ENCODE peak calls at places on chromosomes 12 and 14, in five cellular contexts. X is SK-N-SH, S is HepG2, E is GM12892, P is GM12878. O is an unnamed sample.

GRCh38 chr14:72783741-72784140 is 110.2 kb downstream of the DPF3 start:
- DNase-seq in X (no peak), P (no peak), E (no peak), S (no peak), O (no peak)

GRCh38 chr12:132084681-132085635 is 59.2 kb downstream of the DDX51 start:
- DNase-seq in P (no peak), X (peak), E (peak), S (peak), O (no peak)

GRCh38 chr14:73502017-73502619 is 11.4 kb downstream of the RIOX1 start:
- DNase-seq in S (no peak), X (no peak), E (no peak), P (no peak), O (no peak)

GRCh38 chr12:67433393-67434175 is 164.4 kb downstream of the CAND1 start:
- DNase-seq in X (no peak), E (no peak), P (no peak), S (no peak), O (no peak)

GRCh38 chr12:100574262-100575074 is 984 bp downstream of the GAS2L3 start:
- DNase-seq in S (no peak), X (peak), P (no peak), E (no peak), O (no peak)

GRCh38 chr12:74906224-74906623 is 303.4 kb downstream of the KCNC2 start:
- DNase-seq in S (peak), P (no peak), X (no peak), E (no peak), O (no peak)

GRCh38 chr12:76878045-76878898 is 547 bp downstream of the CSRP2 start:
- DNase-seq in S (peak), E (peak), P (no peak), X (peak), O (peak)

GRCh38 chr14:33709286-33709685 is 241.6 kb downstream of the EGLN3 start:
- DNase-seq in P (no peak), X (no peak), E (no peak), S (no peak), O (no peak)

GRCh38 chr14:48304729-48305128 is 629.3 kb upstream of the MDGA2 start:
- DNase-seq in X (no peak), P (no peak), E (no peak), S (no peak), O (no peak)

GRCh38 chr12:129190827-129191226 is 337.5 kb downstream of the GLT1D1 start:
- DNase-seq in X (no peak), P (no peak), E (no peak), S (no peak), O (no peak)

GRCh38 chr14:104339829-104340228 is 201.4 kb downstream of the KIF26A start:
- DNase-seq in E (no peak), S (no peak), X (no peak), P (no peak), O (no peak)

GRCh38 chr14:26873556-26873955 is 275.7 kb upstream of the NOVA1 start:
- DNase-seq in X (no peak), S (no peak), P (no peak), E (no peak), O (no peak)

GRCh38 chr12:86914716-86915115 is 658.5 kb upstream of the MGAT4C start:
- DNase-seq in E (no peak), P (no peak), X (peak), S (peak), O (peak)

GRCh38 chr12:24278832-24279231 is 329.4 kb upstream of the SOX5 start:
- DNase-seq in P (no peak), E (no peak), S (no peak), X (no peak), O (no peak)

GRCh38 chr14:81268016-81268416 is 47.3 kb upstream of the GTF2A1 start:
- DNase-seq in E (no peak), S (peak), P (no peak), X (no peak), O (no peak)

GRCh38 chr12:40946612-40947194 is 241.4 kb upstream of the PDZRN4 start:
- DNase-seq in X (peak), P (no peak), E (no peak), S (peak), O (no peak)

GRCh38 chr12:12230275-12230674 is 36.6 kb downstream of the LRP6 start:
- DNase-seq in E (no peak), P (no peak), X (no peak), S (no peak), O (no peak)

GRCh38 chr12:89756638-89757321 is 48.1 kb upstream of the ATP2B1 start:
- DNase-seq in S (peak), X (no peak), E (peak), P (peak), O (peak)

GRCh38 chr14:34944744-34945143 is 38.0 kb upstream of the SRP54 start:
- DNase-seq in E (no peak), X (no peak), P (no peak), S (no peak), O (no peak)

GRCh38 chr12:102728506-102729242 is 188.4 kb downstream of the PAH start:
- DNase-seq in X (no peak), P (peak), E (no peak), S (no peak), O (no peak)

GRCh38 chr12:38053655-38054464 is 262.7 kb upstream of the ALG10B start:
- DNase-seq in E (no peak), P (no peak), S (peak), X (peak), O (no peak)

GRCh38 chr12:39403376-39403775 is 39.5 kb downstream of the KIF21A start:
- DNase-seq in X (no peak), E (no peak), P (no peak), S (no peak), O (no peak)

GRCh38 chr14:69004731-69005431 is 25.8 kb upstream of the ACTN1 start:
- DNase-seq in S (no peak), P (no peak), X (no peak), E (no peak), O (no peak)

GRCh38 chr12:92989715-92990484 is 60.8 kb upstream of the EEA1 start:
- DNase-seq in X (no peak), P (no peak), S (peak), E (no peak), O (no peak)

GRCh38 chr12:15118946-15119345 is 102.3 kb downstream of the RERG start:
- DNase-seq in S (no peak), X (no peak), E (no peak), P (no peak), O (no peak)

GRCh38 chr12:95848575-95849388 is 10.0 kb upstream of the SNRPF start:
- DNase-seq in E (no peak), P (no peak), X (peak), S (peak), O (no peak)

GRCh38 chr12:57864382-57864781 is 17.9 kb upstream of the CTDSP2 start:
- DNase-seq in S (no peak), X (peak), P (no peak), E (no peak), O (no peak)

GRCh38 chr14:64196668-64197411 is 97.3 kb downstream of the ESR2 start:
- DNase-seq in X (peak), P (no peak), E (no peak), S (no peak), O (no peak)

GRCh38 chr14:49623941-49624806 is 3.6 kb downstream of the MGAT2 start:
- DNase-seq in E (no peak), X (no peak), P (no peak), S (no peak), O (no peak)

GRCh38 chr14:65222434-65222833 is 120.1 kb upstream of the MAX start:
- DNase-seq in P (no peak), E (peak), S (no peak), X (peak), O (peak)

GRCh38 chr12:3445127-3445978 is 45.6 kb upstream of the PRMT8 start:
- DNase-seq in S (no peak), X (no peak), E (no peak), P (no peak), O (no peak)

GRCh38 chr12:104966677-104967076 is 8.6 kb upstream of the SLC41A2 start:
- DNase-seq in P (peak), E (peak), X (no peak), S (no peak), O (no peak)

GRCh38 chr12:80551897-80552296 is 107.9 kb downstream of the PTPRQ start:
- DNase-seq in X (no peak), S (no peak), E (no peak), P (no peak), O (no peak)

GRCh38 chr12:108838194-108839010 is 19.0 kb downstream of the SSH1 start:
- DNase-seq in X (peak), S (peak), P (peak), E (peak), O (peak)

GRCh38 chr14:35826218-35826951 is at the start of gene BRMS1L:
- DNase-seq in S (peak), X (peak), P (peak), E (peak), O (peak)

DNA sequence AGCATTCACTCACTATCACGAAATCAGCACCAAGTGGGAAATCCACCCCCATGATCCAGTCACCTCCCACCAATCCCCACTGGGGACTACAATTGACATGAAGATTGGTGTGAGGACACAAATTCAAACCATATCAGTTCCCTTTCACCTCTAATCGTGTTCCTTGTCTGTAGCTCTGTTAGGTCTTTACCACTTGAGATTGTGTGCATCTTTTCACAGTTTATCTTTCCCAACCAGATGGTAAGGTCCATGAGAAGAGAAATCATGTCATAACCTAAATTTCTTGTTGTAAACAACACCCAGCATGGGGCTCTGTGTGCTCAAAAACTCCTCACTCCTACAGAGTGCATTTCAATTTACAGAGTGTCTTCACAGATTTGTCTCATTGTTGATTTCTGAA is 27.1 kb upstream of the PCED1B start:
- DNase-seq in E (no peak), X (no peak), P (no peak), S (no peak), O (no peak)
- TF ChIP-seq TAF1 in E (no peak), X (no peak), P (no peak), S (no peak), O (no peak)

GRCh38 chr12:64780220-64780530 is 21.0 kb upstream of the GNS start:
- DNase-seq in S (no peak), P (no peak), X (no peak), E (no peak), O (no peak)
- TF ChIP-seq TAF1 in S (no peak), P (no peak), X (no peak), E (no peak), O (no peak)

GRCh38 chr12:69284131-69284530 is 44.8 kb downstream of the CPSF6 start:
- DNase-seq in X (peak), P (no peak), E (no peak), S (peak), O (peak)
- TF ChIP-seq TAF1 in X (no peak), P (no peak), E (no peak), S (no peak), O (no peak)

GRCh38 chr12:124391340-124392261 is 96.7 kb downstream of the RFLNA start:
- DNase-seq in E (peak), X (no peak), P (peak), S (no peak), O (peak)
- TF ChIP-seq TAF1 in E (no peak), X (no peak), P (no peak), S (no peak), O (no peak)

DNA sequence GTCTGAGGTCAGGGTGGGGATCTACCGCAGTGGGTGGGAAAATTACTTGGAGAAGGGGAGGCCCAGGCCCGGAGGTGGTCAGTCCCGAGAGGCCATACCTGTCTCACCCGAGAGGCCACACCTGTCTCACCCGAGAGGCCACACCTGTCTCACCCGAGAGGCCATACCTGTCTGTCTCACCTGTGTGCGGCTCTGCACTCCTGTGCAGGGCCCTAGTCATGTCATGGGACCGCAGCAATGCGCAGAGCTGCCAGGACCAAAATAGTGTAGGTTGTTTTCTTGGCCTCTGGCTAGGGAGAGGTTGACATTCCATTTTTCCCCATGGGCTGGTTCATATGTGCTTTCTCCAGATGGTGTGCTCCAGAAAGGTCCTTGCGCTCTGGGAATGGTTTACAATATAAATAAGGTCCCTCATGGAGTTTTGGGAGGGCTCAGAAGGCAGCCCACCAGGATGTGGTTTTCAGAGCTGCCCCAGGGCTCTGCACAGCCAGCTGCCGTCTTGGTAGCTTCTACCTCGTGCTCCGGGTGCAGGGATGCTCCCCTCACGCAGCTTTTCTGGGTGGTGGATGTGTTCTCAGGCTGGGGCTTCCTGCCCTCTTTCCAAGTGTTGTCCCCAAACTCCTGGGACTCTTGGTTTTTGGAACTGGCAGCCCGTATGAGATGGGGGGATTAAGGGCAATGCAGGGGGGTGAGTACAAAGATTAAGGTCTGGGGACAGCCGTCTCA is 58.2 kb downstream of the CACNA1C start:
- DNase-seq in X (no peak), E (no peak), S (no peak), P (no peak), O (no peak)
- TF ChIP-seq TAF1 in X (no peak), E (no peak), S (no peak), P (no peak), O (no peak)

GRCh38 chr12:26092706-26093105 is 32.1 kb downstream of the BHLHE41 start:
- DNase-seq in S (no peak), E (no peak), P (no peak), X (no peak), O (no peak)

GRCh38 chr12:26100966-26101744 is 23.7 kb downstream of the BHLHE41 start:
- DNase-seq in S (no peak), E (no peak), X (no peak), P (no peak), O (no peak)

GRCh38 chr12:26101833-26102232 is 23.0 kb downstream of the BHLHE41 start:
- DNase-seq in X (no peak), P (no peak), E (no peak), S (no peak), O (no peak)

GRCh38 chr12:26091837-26092236 is 33.0 kb downstream of the BHLHE41 start:
- DNase-seq in X (peak), P (no peak), E (no peak), S (no peak), O (no peak)

GRCh38 chr12:26097046-26097878 is 27.6 kb downstream of the BHLHE41 start:
- DNase-seq in E (no peak), X (peak), P (no peak), S (peak), O (no peak)
- TF ChIP-seq TAF1 in E (no peak), X (no peak), P (no peak), S (no peak), O (no peak)

GRCh38 chr12:48110691-48111315 is 4.9 kb upstream of the SENP1 start:
- DNase-seq in P (no peak), X (no peak), S (no peak), E (no peak), O (no peak)
- TF ChIP-seq TAF1 in P (no peak), X (no peak), S (no peak), E (no peak), O (no peak)

O was measured in GM12891.